ENCODE peak calls at places on chromosomes 11 and 22, in six cellular contexts. V is H54; D is left cardiac atrium; Q is CD8-positive, alpha-beta memory T cell; I is IMR-90; H is CD4-positive, alpha-beta T cell. G is an unnamed sample.

GRCh38 chr11:48109046-48109666 is 107.5 kb upstream of the OR4B1 start:
- DNase-seq in V (peak), D (no peak), Q (no peak), I (peak), H (no peak), G (peak)

GRCh38 chr22:22772396-22772795 is 115.2 kb upstream of the IGLL5 start:
- DNase-seq in V (no peak), D (no peak), Q (no peak), I (no peak), H (no peak), G (no peak)

GRCh38 chr11:106925245-106925644 is 93.0 kb downstream of the GUCY1A2 start:
- DNase-seq in V (no peak), D (no peak), Q (no peak), I (no peak), H (no peak), G (peak)

GRCh38 chr22:45762545-45763235 is 91.1 kb downstream of the ATXN10 start:
- DNase-seq in V (no peak), D (no peak), Q (no peak), I (peak), H (no peak), G (peak)

GRCh38 chr22:46660604-46661201 is 40.5 kb downstream of the GRAMD4 start:
- DNase-seq in V (no peak), D (peak), Q (no peak), I (no peak), H (no peak), G (no peak)

GRCh38 chr11:96010683-96011082 is 86.8 kb upstream of the MTMR2 start:
- DNase-seq in V (no peak), D (no peak), Q (no peak), I (no peak), H (no peak), G (no peak)

GRCh38 chr11:3022300-3022967 is 30.3 kb upstream of the NAP1L4 start:
- DNase-seq in V (no peak), D (no peak), Q (no peak), I (peak), H (no peak), G (peak)

GRCh38 chr11:1936781-1937615 is 10.1 kb upstream of the MRPL23 start:
- DNase-seq in V (no peak), D (peak), Q (peak), I (no peak), H (no peak), G (no peak)

GRCh38 chr11:109696191-109696897 is 274.4 kb downstream of the C11orf87 start:
- DNase-seq in V (no peak), D (no peak), Q (no peak), I (peak), H (no peak), G (peak)

GRCh38 chr11:100890779-100891178 is 203.7 kb downstream of the ARHGAP42 start:
- DNase-seq in V (no peak), D (no peak), Q (no peak), I (peak), H (no peak), G (peak)

GRCh38 chr11:62554377-62554776 is 7.8 kb upstream of the AHNAK start:
- DNase-seq in V (no peak), D (peak), Q (no peak), I (no peak), H (no peak), G (no peak)

GRCh38 chr11:29159552-29160465 is 857.0 kb downstream of the KCNA4 start:
- DNase-seq in V (peak), D (peak), Q (no peak), I (peak), H (no peak), G (peak)

GRCh38 chr22:47012589-47013365 is 250.3 kb downstream of the TBC1D22A start:
- DNase-seq in V (no peak), D (no peak), Q (no peak), I (peak), H (no peak), G (peak)

GRCh38 chr22:43827336-43827735 is 15.2 kb upstream of the EFCAB6 start:
- DNase-seq in V (no peak), D (no peak), Q (no peak), I (no peak), H (no peak), G (no peak)

GRCh38 chr11:235998-236773 is at the start of gene SIRT3:
- DNase-seq in V (peak), D (peak), Q (peak), I (peak), H (peak), G (peak)

GRCh38 chr11:15266999-15267398 is 152.3 kb downstream of the INSC start:
- DNase-seq in V (no peak), D (no peak), Q (no peak), I (no peak), H (no peak), G (no peak)

GRCh38 chr22:39253427-39254070 is 8.8 kb upstream of the PDGFB start:
- DNase-seq in V (peak), D (peak), Q (peak), I (peak), H (no peak), G (peak)

GRCh38 chr22:46036558-46037408 is 59.8 kb upstream of the WNT7B start:
- DNase-seq in V (no peak), D (peak), Q (peak), I (no peak), H (peak), G (no peak)

GRCh38 chr11:110184974-110185597 is 91.9 kb downstream of the ZC3H12C start:
- DNase-seq in V (no peak), D (no peak), Q (no peak), I (peak), H (no peak), G (peak)

GRCh38 chr22:23763579-23764331 is 965 bp downstream of the C22orf15 start:
- DNase-seq in V (no peak), D (no peak), Q (peak), I (no peak), H (peak), G (no peak)

GRCh38 chr22:21984793-21985192 is 2.2 kb upstream of the TOP3B start:
- DNase-seq in V (no peak), D (no peak), Q (no peak), I (peak), H (no peak), G (no peak)

GRCh38 chr11:70739091-70739490 is 340.8 kb downstream of the CTTN start:
- DNase-seq in V (no peak), D (no peak), Q (peak), I (no peak), H (no peak), G (no peak)

GRCh38 chr11:69367211-69367964 is 73.4 kb downstream of the MYEOV start:
- DNase-seq in V (no peak), D (no peak), Q (peak), I (peak), H (no peak), G (no peak)

G was measured in fibroblast of lung.